ENCODE peak calls at places on chromosomes 3 and 15, in six cellular contexts. X is Right ventricle myocardium superior, Z is SK-N-DZ, E is GOT3, I is anterior cingulate cortex, M is esophagus muscularis mucosa. H is an unnamed sample.

GRCh38 chr3:45199837-45200648 is 26.0 kb downstream of the TMEM158 start:
- DNase-seq in X (no peak), Z (no peak), E (no peak), I (no peak), M (no peak), H (peak)

GRCh38 chr3:49674491-49674983 is 386 bp downstream of the APEH start:
- DNase-seq in X (no peak), Z (no peak), E (no peak), I (no peak), M (no peak), H (no peak)

GRCh38 chr3:184565421-184566211 is 4.0 kb downstream of the EPHB3 start:
- DNase-seq in X (no peak), Z (no peak), E (peak), I (peak), M (no peak), H (peak)

GRCh38 chr3:33426068-33426467 is 14.1 kb downstream of the UBP1 start:
- DNase-seq in X (no peak), Z (no peak), E (no peak), I (no peak), M (no peak), H (no peak)

GRCh38 chr3:99882436-99883137 is 64.9 kb downstream of the CMSS1 start:
- DNase-seq in X (no peak), Z (no peak), E (no peak), I (no peak), M (no peak), H (no peak)

GRCh38 chr3:114213669-114214541 is 23.5 kb downstream of the ZNF80 start:
- DNase-seq in X (no peak), Z (peak), E (peak), I (peak), M (no peak), H (peak)

GRCh38 chr3:46866720-46867549 is 3.7 kb upstream of the MYL3 start:
- DNase-seq in X (peak), Z (peak), E (peak), I (peak), M (peak), H (no peak)

GRCh38 chr15:67176195-67176971 is 78.1 kb downstream of the AAGAB start:
- DNase-seq in X (peak), Z (no peak), E (no peak), I (peak), M (no peak), H (no peak)

GRCh38 chr3:197600796-197601565 is 45.2 kb upstream of the BDH1 start:
- DNase-seq in X (no peak), Z (no peak), E (no peak), I (no peak), M (no peak), H (no peak)

GRCh38 chr3:16071246-16071645 is 103.2 kb upstream of the GALNT15 start:
- DNase-seq in X (no peak), Z (no peak), E (no peak), I (no peak), M (no peak), H (peak)

GRCh38 chr15:26095710-26096330 is 232.7 kb upstream of the ATP10A start:
- DNase-seq in X (no peak), Z (no peak), E (no peak), I (no peak), M (no peak), H (no peak)

GRCh38 chr15:39558421-39558820 is 22.5 kb upstream of the THBS1 start:
- DNase-seq in X (no peak), Z (no peak), E (no peak), I (no peak), M (peak), H (no peak)

GRCh38 chr3:8460815-8461482 is 40.7 kb upstream of the LMCD1 start:
- DNase-seq in X (no peak), Z (no peak), E (no peak), I (no peak), M (no peak), H (no peak)

GRCh38 chr3:133578548-133579191 is 5.2 kb downstream of the CDV3 start:
- DNase-seq in X (no peak), Z (peak), E (no peak), I (no peak), M (no peak), H (peak)

GRCh38 chr3:160869825-160870224 is 113.8 kb downstream of the PPM1L start:
- DNase-seq in X (peak), Z (peak), E (no peak), I (no peak), M (no peak), H (no peak)

GRCh38 chr15:100663066-100663465 is 60.7 kb downstream of the ASB7 start:
- DNase-seq in X (no peak), Z (peak), E (no peak), I (no peak), M (no peak), H (no peak)

GRCh38 chr15:80068578-80068977 is 9.1 kb downstream of the ZFAND6 start:
- DNase-seq in X (no peak), Z (no peak), E (no peak), I (no peak), M (no peak), H (no peak)

GRCh38 chr3:116618138-116618537 is 91.4 kb upstream of the TUSC7 start:
- DNase-seq in X (no peak), Z (no peak), E (no peak), I (no peak), M (no peak), H (no peak)

GRCh38 chr3:28476194-28476593 is 127.6 kb upstream of the AZI2 start:
- DNase-seq in X (no peak), Z (peak), E (no peak), I (no peak), M (no peak), H (peak)

GRCh38 chr3:180600473-180600872 is 1.5 kb upstream of the TTC14 start:
- DNase-seq in X (no peak), Z (no peak), E (no peak), I (no peak), M (no peak), H (no peak)

GRCh38 chr3:67601919-67602608 is 52.3 kb downstream of the SUCLG2 start:
- DNase-seq in X (no peak), Z (no peak), E (no peak), I (no peak), M (no peak), H (no peak)

GRCh38 chr3:114308830-114309229 is 15.0 kb downstream of the TIGIT start:
- DNase-seq in X (no peak), Z (no peak), E (no peak), I (no peak), M (no peak), H (no peak)

GRCh38 chr15:29596266-29596665 is 226.0 kb downstream of the TJP1 start:
- DNase-seq in X (no peak), Z (no peak), E (no peak), I (no peak), M (peak), H (no peak)

GRCh38 chr3:128435058-128435457 is 31.6 kb downstream of the DNAJB8 start:
- DNase-seq in X (no peak), Z (no peak), E (no peak), I (no peak), M (no peak), H (no peak)

GRCh38 chr15:68817304-68818087 is 3.2 kb downstream of the ANP32A start:
- DNase-seq in X (peak), Z (peak), E (no peak), I (peak), M (no peak), H (peak)

GRCh38 chr3:161796780-161797179 is 300.2 kb downstream of the OTOL1 start:
- DNase-seq in X (no peak), Z (no peak), E (no peak), I (no peak), M (no peak), H (no peak)

GRCh38 chr3:61796088-61796680 is 234.8 kb downstream of the PTPRG start:
- DNase-seq in X (no peak), Z (no peak), E (no peak), I (no peak), M (no peak), H (no peak)

GRCh38 chr15:34239151-34239761 is 14.4 kb downstream of the EMC4 start:
- DNase-seq in X (no peak), Z (no peak), E (no peak), I (no peak), M (no peak), H (peak)